ENCODE peak calls at places on chromosome 5, in eight cellular contexts. G is naive thymus-derived CD8-positive, alpha-beta T cell; I is upper lobe of right lung; T is NCI-H1105 treated with DMSO at 0.1 percent for 48 hours; K is BJ; L is IMR-90; F is T-helper 1 cell; M is B cell. X is an unnamed sample.

GRCh38 chr5:30539004-30539634 is 654.4 kb upstream of the CDH6 start:
- DNase-seq in G (no peak), I (peak; percentile 87), T (no peak), K (no peak), L (peak; percentile 28), F (no peak), M (no peak), X (peak; percentile 71)

GRCh38 chr5:179345429-179346321 is at the start of gene ADAMTS2:
- DNase-seq in G (no peak), I (no peak), T (peak; percentile 9), K (no peak), L (peak; percentile 56), F (no peak), M (no peak), X (peak; percentile 47)

GRCh38 chr5:124867064-124867707 is 120.7 kb upstream of the ZNF608 start:
- DNase-seq in G (no peak), I (no peak), T (no peak), K (peak; percentile 85), L (peak; percentile 37), F (no peak), M (no peak), X (no peak)

GRCh38 chr5:116229131-116229530 is 144.3 kb downstream of the COMMD10 start:
- DNase-seq in G (no peak), I (no peak), T (no peak), K (no peak), L (no peak), F (no peak), M (no peak), X (no peak)

GRCh38 chr5:107542831-107543231 is 127.9 kb downstream of the EFNA5 start:
- DNase-seq in G (no peak), I (peak; percentile 73), T (no peak), K (no peak), L (peak; percentile 40), F (no peak), M (no peak), X (peak; percentile 61)

GRCh38 chr5:78587775-78588291 is 60.7 kb downstream of the LHFPL2 start:
- DNase-seq in G (no peak), I (no peak), T (no peak), K (no peak), L (peak; percentile 79), F (no peak), M (no peak), X (no peak)

GRCh38 chr5:170278611-170279500 is 18.7 kb downstream of the LCP2 start:
- DNase-seq in G (peak; percentile 87), I (peak; percentile 81), T (no peak), K (no peak), L (no peak), F (peak; percentile 80), M (peak; percentile 76), X (peak; percentile 79)

GRCh38 chr5:105146867-105147266 is 1584.3 kb upstream of the NUDT12 start:
- DNase-seq in G (no peak), I (no peak), T (no peak), K (no peak), L (no peak), F (no peak), M (no peak), X (no peak)

GRCh38 chr5:54229041-54229780 is 81.2 kb downstream of the ARL15 start:
- DNase-seq in G (peak; percentile 33), I (peak; percentile 81), T (peak; percentile 22), K (no peak), L (peak; percentile 58), F (peak; percentile 45), M (peak; percentile 69), X (peak; percentile 73)

GRCh38 chr5:36407396-36407795 is 105.7 kb upstream of the RANBP3L start:
- DNase-seq in G (no peak), I (no peak), T (no peak), K (no peak), L (no peak), F (no peak), M (no peak), X (no peak)

GRCh38 chr5:16727937-16728336 is 111.1 kb upstream of the RETREG1 start:
- DNase-seq in G (no peak), I (no peak), T (peak; percentile 42), K (no peak), L (no peak), F (no peak), M (no peak), X (peak; percentile 51)

GRCh38 chr5:102152906-102153787 is 142.9 kb downstream of the SLCO4C1 start:
- DNase-seq in G (no peak), I (no peak), T (peak; percentile 11), K (no peak), L (no peak), F (no peak), M (peak; percentile 19), X (no peak)

GRCh38 chr5:135861646-135862045 is 27.2 kb downstream of the SLC25A48 start:
- DNase-seq in G (no peak), I (no peak), T (no peak), K (no peak), L (no peak), F (no peak), M (no peak), X (no peak)